ENCODE peak calls at places on chromosomes 5 and 9, in eight cellular contexts. Z, J, Y, X, O, I, B and R are unnamed samples.

GRCh38 chr9:98983295-98984268 is 39.9 kb downstream of the COL15A1 start:
- DNase-seq in J (no peak), X (no peak), Y (no peak), I (no peak), Z (no peak), B (no peak), O (no peak), R (no peak)

GRCh38 chr9:70478963-70479641 is 64.6 kb upstream of the KLF9 start:
- DNase-seq in B (no peak), Y (peak; percentile 53), O (no peak), I (peak; percentile 86), J (no peak), Z (peak; percentile 75), X (peak; percentile 74), R (peak; percentile 85)

GRCh38 chr5:133936611-133937015 is 31.8 kb downstream of the C5orf15 start:
- DNase-seq in I (no peak), J (no peak), Z (no peak), Y (no peak), O (no peak), B (no peak), X (no peak), R (no peak)

GRCh38 chr5:115377468-115378217 is 81.2 kb upstream of the CCDC112 start:
- DNase-seq in B (peak; percentile 32), O (peak; percentile 22), X (no peak), Z (no peak), Y (no peak), I (no peak), J (no peak), R (no peak)

GRCh38 chr9:106933470-106933869 is 70.5 kb downstream of the ZNF462 start:
- DNase-seq in J (no peak), Y (no peak), Z (no peak), B (no peak), I (no peak), O (no peak), X (no peak), R (no peak)

GRCh38 chr9:126114409-126114760 is 212.2 kb upstream of the MVB12B start:
- DNase-seq in X (no peak), B (no peak), I (no peak), J (no peak), Y (no peak), Z (peak; percentile 21), O (no peak), R (no peak)

GRCh38 chr9:78365979-78366697 is 69.2 kb downstream of the PSAT1 start:
- DNase-seq in I (no peak), Y (no peak), X (no peak), B (no peak), Z (no peak), O (peak; percentile 17), J (no peak), R (no peak)

GRCh38 chr5:91401175-91401574 is 18.1 kb upstream of the ARRDC3 start:
- DNase-seq in B (no peak), Y (no peak), Z (no peak), J (no peak), I (no peak), X (no peak), O (no peak), R (no peak)

GRCh38 chr9:86575825-86576488 is 221.7 kb upstream of the TUT7 start:
- DNase-seq in Y (no peak), O (no peak), I (no peak), X (no peak), J (no peak), Z (no peak), B (no peak), R (no peak)

GRCh38 chr9:137077010-137077747 is at the start of gene UAP1L1:
- DNase-seq in B (peak; percentile 95), J (peak; percentile 80), I (peak; percentile 85), Z (peak; percentile 78), X (peak; percentile 70), Y (peak; percentile 90), O (peak; percentile 44), R (peak; percentile 58)

GRCh38 chr9:110623462-110624025 is 44.0 kb upstream of the SVEP1 start:
- DNase-seq in Z (peak; percentile 35), O (peak; percentile 59), I (peak; percentile 53), Y (peak; percentile 53), X (peak; percentile 36), B (peak; percentile 24), J (peak; percentile 60), R (no peak)

GRCh38 chr5:59768204-59769040 is 125.1 kb downstream of the PDE4D start:
- DNase-seq in I (peak; percentile 74), J (peak; percentile 67), O (peak; percentile 90), Y (peak; percentile 80), X (peak; percentile 66), Z (peak; percentile 76), B (no peak), R (peak; percentile 16)
- TF ChIP-seq POLR2A in I (no peak), J (no peak), O (peak; percentile 13), Y (no peak), X (peak; percentile 17), Z (peak; percentile 37), B (no peak), R (no peak)

GRCh38 chr9:100819980-100820379 is 208.5 kb upstream of the PLPPR1 start:
- DNase-seq in Z (no peak), Y (no peak), O (no peak), B (no peak), J (no peak), I (no peak), X (no peak), R (no peak)
- TF ChIP-seq POLR2A in Z (no peak), Y (no peak), O (no peak), B (no peak), J (no peak), I (no peak), X (no peak), R (no peak)

GRCh38 chr5:172798422-172799215 is 27.6 kb upstream of the DUSP1 start:
- DNase-seq in Y (peak; percentile 67), Z (no peak), X (peak; percentile 86), O (peak; percentile 69), J (peak; percentile 39), B (peak; percentile 52), I (peak; percentile 29), R (no peak)

GRCh38 chr5:172801184-172801671 is 30.2 kb upstream of the DUSP1 start:
- DNase-seq in B (peak; percentile 49), Y (peak; percentile 48), I (no peak), Z (no peak), O (peak; percentile 61), J (no peak), X (no peak), R (no peak)

GRCh38 chr5:172799416-172799815 is 28.4 kb upstream of the DUSP1 start:
- DNase-seq in I (no peak), Z (no peak), J (no peak), O (no peak), B (no peak), X (no peak), Y (peak; percentile 34), R (no peak)

GRCh38 chr5:172802013-172802584 is 31.1 kb upstream of the DUSP1 start:
- DNase-seq in J (no peak), I (no peak), X (no peak), Y (no peak), Z (no peak), O (no peak), B (no peak), R (no peak)

GRCh38 chr5:172800088-172800551 is 29.1 kb upstream of the DUSP1 start:
- DNase-seq in B (peak; percentile 36), I (peak; percentile 24), O (peak; percentile 72), Y (peak; percentile 71), X (peak; percentile 64), J (peak; percentile 37), Z (peak; percentile 58), R (no peak)
- TF ChIP-seq POLR2A in B (no peak), I (peak; percentile 42), O (no peak), Y (no peak), X (no peak), J (no peak), Z (no peak), R (no peak)

DNA sequence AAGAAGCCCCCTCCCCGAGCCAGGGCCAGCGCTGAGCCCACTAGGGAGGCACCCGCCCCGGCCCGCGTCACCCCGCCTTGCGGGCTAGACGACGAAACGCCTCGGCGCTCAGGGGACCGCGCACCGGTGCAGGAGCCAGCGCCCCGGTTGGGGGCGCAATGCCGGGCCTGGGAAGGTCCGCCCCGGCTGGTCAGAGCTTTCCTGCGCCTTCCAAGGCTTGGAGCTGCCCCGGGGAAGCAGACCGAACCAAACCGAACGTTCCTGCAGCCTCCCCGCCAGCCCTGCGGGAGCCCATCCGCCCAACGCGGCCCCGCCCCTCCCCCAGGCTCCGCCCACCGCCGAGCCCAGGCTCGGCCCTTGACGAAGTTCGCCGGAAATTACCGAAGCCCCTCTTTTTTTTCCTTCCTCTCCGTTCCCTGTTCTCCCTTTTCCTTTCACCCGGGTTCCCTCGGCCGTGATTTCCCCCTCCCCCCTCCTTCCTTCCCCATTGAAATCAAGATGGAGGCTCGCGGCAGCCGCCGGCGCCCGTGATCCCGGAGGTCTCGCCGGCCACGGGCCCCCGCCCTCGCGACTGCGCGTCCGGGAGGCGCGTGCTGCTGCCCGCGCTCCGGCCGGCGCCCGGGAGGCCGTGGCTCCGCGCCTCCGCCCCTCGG is at the start of gene TRIO:
- DNase-seq in B (peak; percentile 96), X (peak; percentile 94), Z (peak; percentile 89), J (peak; percentile 94), Y (peak; percentile 95), I (peak; percentile 91), O (peak; percentile 90), R (peak; percentile 88)
- TF ChIP-seq POLR2A in B (peak; percentile 54), X (peak; percentile 58), Z (no peak), J (peak; percentile 8), Y (peak; percentile 36), I (peak; percentile 53), O (peak; percentile 45), R (peak; percentile 74)

DNA sequence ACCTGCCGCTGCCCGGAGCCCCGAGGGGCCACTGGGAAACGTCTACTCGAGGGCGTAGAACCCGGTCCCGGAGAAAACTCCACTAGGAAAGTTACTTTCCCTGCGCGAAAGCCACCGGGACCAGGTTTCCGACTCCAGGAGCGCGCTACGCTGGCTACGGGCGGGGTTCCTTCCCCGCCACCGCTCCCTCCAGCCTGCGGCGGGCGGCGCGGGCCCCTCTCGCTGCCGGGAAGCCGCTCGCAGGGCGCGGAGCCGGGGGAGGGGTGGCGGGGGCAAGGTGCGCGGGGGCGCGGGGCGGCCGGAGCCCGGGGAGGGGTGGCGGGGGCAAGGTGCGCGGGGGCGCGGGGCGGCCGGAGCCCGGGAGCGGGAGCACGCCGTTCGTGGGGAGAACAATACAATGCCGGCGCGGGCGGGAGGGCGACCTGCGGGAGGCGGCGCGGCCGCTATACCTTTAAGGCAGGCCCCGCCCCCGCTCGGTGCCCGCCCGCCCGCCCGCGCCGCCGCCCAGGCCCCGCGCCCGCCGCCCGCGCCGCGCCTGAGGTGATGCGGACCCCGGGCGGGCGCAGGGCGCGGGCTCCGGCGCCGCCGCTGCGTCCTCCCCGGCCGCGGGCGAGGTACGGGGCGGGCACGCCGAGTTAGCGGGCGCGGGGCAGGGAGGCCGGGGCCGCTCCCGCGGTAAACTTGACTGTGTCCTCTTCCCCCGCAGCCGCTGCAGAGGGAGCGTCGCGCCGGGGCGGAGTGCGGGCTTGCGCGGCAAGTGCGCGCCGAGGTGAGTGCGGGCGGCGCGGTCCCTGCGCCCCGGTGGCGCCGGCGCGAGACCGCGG is 278.2 kb downstream of the AOPEP start:
- DNase-seq in Y (peak; percentile 73), O (peak; percentile 74), I (peak; percentile 85), J (peak; percentile 57), X (peak; percentile 72), B (peak; percentile 70), Z (peak; percentile 74), R (peak; percentile 28)
- TF ChIP-seq POLR2A in Y (no peak), O (peak; percentile 38), I (peak; percentile 60), J (no peak), X (peak; percentile 39), B (peak; percentile 50), Z (no peak), R (peak; percentile 80)

DNA sequence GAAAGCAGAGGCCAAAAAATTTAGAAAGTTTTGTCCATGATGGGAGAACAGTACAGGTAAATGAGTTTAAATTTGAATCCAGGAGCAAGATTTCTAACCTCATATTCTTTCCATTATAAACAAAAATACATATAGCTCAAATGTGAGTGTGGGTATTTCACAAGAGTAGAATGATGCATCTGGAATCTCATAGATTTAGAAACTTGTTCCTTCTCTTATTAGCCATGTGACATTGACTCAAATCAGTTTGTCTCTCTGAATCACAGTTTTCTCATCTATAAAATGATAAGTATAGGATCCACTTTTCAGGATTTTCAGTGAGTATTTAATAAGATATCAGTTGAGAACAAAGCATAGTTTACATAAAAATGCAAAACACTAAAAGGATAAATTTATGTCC is 436.3 kb upstream of the PAPPA start:
- DNase-seq in I (no peak), O (no peak), X (no peak), Y (no peak), Z (no peak), J (no peak), B (no peak), R (no peak)
- TF ChIP-seq POLR2A in I (no peak), O (no peak), X (no peak), Y (no peak), Z (no peak), J (no peak), B (no peak), R (no peak)